ENCODE peak calls at places on chromosome 21, in five cellular contexts. P, Y, G, E and V are unnamed samples.

GRCh38 chr21:8991088-8991907 is 1530.1 kb upstream of the TPTE start:
- DNase-seq in G (no peak), E (peak; percentile 92), P (peak; percentile 87), Y (no peak), V (no peak)

GRCh38 chr21:30979054-30979453 is 59.2 kb downstream of the KRTAP19-8 start:
- DNase-seq in P (no peak), Y (no peak), G (no peak), E (no peak), V (no peak)

GRCh38 chr21:14454642-14455009 is 71.7 kb upstream of the HSPA13 start:
- DNase-seq in G (no peak), Y (peak; percentile 69), E (no peak), P (no peak), V (no peak)

GRCh38 chr21:44763451-44764318 is 37.9 kb downstream of the UBE2G2 start:
- DNase-seq in Y (no peak), E (no peak), P (no peak), G (no peak), V (no peak)

GRCh38 chr21:44530903-44531605 is 8.9 kb downstream of the KRTAP10-1 start:
- DNase-seq in P (no peak), E (no peak), G (no peak), Y (no peak), V (no peak)

GRCh38 chr21:33760641-33761103 is 118.4 kb downstream of the ITSN1 start:
- DNase-seq in E (no peak), G (peak; percentile 86), P (no peak), Y (no peak), V (no peak)

GRCh38 chr21:35988396-35989140 is 71.8 kb downstream of the SETD4 start:
- DNase-seq in Y (no peak), P (no peak), E (no peak), G (no peak), V (no peak)

GRCh38 chr21:34771512-34772028 is 102.8 kb downstream of the CLIC6 start:
- DNase-seq in P (peak; percentile 16), E (peak; percentile 89), Y (no peak), G (peak; percentile 81), V (peak; percentile 14)

GRCh38 chr21:44902268-44903053 is 18.2 kb downstream of the ITGB2 start:
- DNase-seq in Y (no peak), G (no peak), P (no peak), E (no peak), V (no peak)

GRCh38 chr21:44618909-44619308 is 7.0 kb downstream of the KRTAP10-8 start:
- DNase-seq in Y (no peak), E (no peak), G (no peak), P (no peak), V (no peak)

GRCh38 chr21:43613755-43614638 is 45.3 kb downstream of the HSF2BP start:
- DNase-seq in P (peak; percentile 48), G (peak; percentile 82), Y (peak; percentile 45), E (no peak), V (no peak)

GRCh38 chr21:35113064-35113463 is 64.0 kb upstream of the RUNX1 start:
- DNase-seq in E (no peak), Y (no peak), P (peak; percentile 43), G (peak; percentile 89), V (no peak)

GRCh38 chr21:34589511-34590282 is 25.2 kb downstream of the RCAN1 start:
- DNase-seq in E (no peak), P (no peak), Y (no peak), G (no peak), V (no peak)

GRCh38 chr21:45126085-45126687 is 51.8 kb downstream of the ADARB1 start:
- DNase-seq in G (no peak), E (no peak), Y (no peak), P (no peak), V (no peak)

GRCh38 chr21:25997788-25998611 is 172.6 kb downstream of the APP start:
- DNase-seq in P (no peak), E (peak; percentile 88), Y (no peak), G (no peak), V (no peak)

GRCh38 chr21:14890141-14890540 is 174.7 kb downstream of the NRIP1 start:
- DNase-seq in G (no peak), P (no peak), Y (no peak), E (no peak), V (no peak)

GRCh38 chr21:44765231-44766013 is 36.2 kb downstream of the UBE2G2 start:
- DNase-seq in G (no peak), Y (no peak), E (no peak), P (peak; percentile 70), V (no peak)

GRCh38 chr21:34043333-34043732 is 30.0 kb upstream of the MRPS6 start:
- DNase-seq in Y (no peak), E (no peak), G (no peak), P (no peak), V (no peak)

GRCh38 chr21:44513389-44514217 is 26.4 kb downstream of the KRTAP10-1 start:
- DNase-seq in Y (no peak), G (no peak), E (no peak), P (no peak), V (no peak)

GRCh38 chr21:14321042-14321441 is 61.9 kb downstream of the HSPA13 start:
- DNase-seq in Y (no peak), G (peak; percentile 0), E (no peak), P (no peak), V (no peak)

GRCh38 chr21:43369124-43369523 is 57.8 kb downstream of the SIK1 start:
- DNase-seq in Y (no peak), G (peak; percentile 46), E (peak; percentile 31), P (no peak), V (peak; percentile 42)

GRCh38 chr21:8988696-8989095 is 1532.7 kb upstream of the TPTE start:
- DNase-seq in E (peak; percentile 93), P (peak; percentile 80), Y (no peak), G (no peak), V (peak; percentile 92)

GRCh38 chr21:35573472-35574389 is 486.6 kb downstream of the SETD4 start:
- DNase-seq in P (no peak), G (peak; percentile 69), Y (no peak), E (peak; percentile 35), V (no peak)

GRCh38 chr21:29145354-29145782 is 14.9 kb downstream of the MAP3K7CL start:
- DNase-seq in P (peak; percentile 13), Y (no peak), G (peak; percentile 95), E (peak; percentile 6), V (peak; percentile 17)

GRCh38 chr21:25005388-25005787 is 601.9 kb downstream of the MRPL39 start:
- DNase-seq in Y (no peak), G (peak; percentile 12), E (no peak), P (no peak), V (no peak)

GRCh38 chr21:35525443-35525842 is 476.3 kb upstream of the RUNX1 start:
- DNase-seq in G (peak; percentile 54), P (no peak), E (no peak), Y (no peak), V (no peak)

GRCh38 chr21:24375201-24375600 is 1232.1 kb downstream of the MRPL39 start:
- DNase-seq in P (peak; percentile 9), E (no peak), Y (no peak), G (no peak), V (no peak)

GRCh38 chr21:37220433-37220980 is 46.6 kb downstream of the VPS26C start:
- DNase-seq in P (no peak), G (peak; percentile 50), E (peak; percentile 48), Y (no peak), V (peak; percentile 15)
- TF ChIP-seq CTCF in P (no peak), G (no peak), E (no peak), Y (peak; percentile 25), V (no peak)

GRCh38 chr21:40620386-40621145 is 226.4 kb downstream of the DSCAM start:
- DNase-seq in G (no peak), Y (no peak), E (no peak), P (no peak), V (no peak)
- TF ChIP-seq BHLHE40 in G (no peak), Y (no peak), E (no peak), P (no peak), V (no peak)

GRCh38 chr21:15894596-15894995 is 164.8 kb downstream of the USP25 start:
- DNase-seq in P (no peak), E (no peak), Y (no peak), G (peak; percentile 38), V (no peak)
- TF ChIP-seq CTCF in P (peak; percentile 36), E (no peak), Y (no peak), G (peak; percentile 58), V (no peak)

GRCh38 chr21:27796106-27796505 is 829.2 kb upstream of the ADAMTS5 start:
- DNase-seq in P (no peak), Y (no peak), E (no peak), G (peak; percentile 68), V (no peak)
- TF ChIP-seq BHLHE40 in P (no peak), Y (no peak), E (no peak), G (no peak), V (no peak)

GRCh38 chr21:39153373-39153772 is 29.9 kb downstream of the PSMG1 start:
- DNase-seq in E (no peak), P (peak; percentile 55), Y (no peak), G (no peak), V (peak; percentile 10)
- TF ChIP-seq CTCF in E (peak; percentile 44), P (peak; percentile 67), Y (peak; percentile 47), G (peak; percentile 30), V (peak; percentile 6)

GRCh38 chr21:42068592-42068991 is 2.5 kb upstream of the UMODL1 start:
- DNase-seq in G (no peak), E (no peak), P (no peak), Y (no peak), V (no peak)
- TF ChIP-seq BHLHE40 in G (no peak), E (no peak), P (no peak), Y (no peak), V (no peak)

GRCh38 chr21:32757804-32758203 is 13.8 kb downstream of the PAXBP1 start:
- DNase-seq in Y (no peak), E (no peak), G (no peak), P (peak; percentile 16), V (no peak)
- TF ChIP-seq CTCF in Y (no peak), E (no peak), G (no peak), P (no peak), V (no peak)